ENCODE peak calls at places on chromosomes 4 and X, in eight cellular contexts. K is trophoblast cell, W is tibial nerve, E is right atrium auricular region, D is endodermal cell, R is upper lobe of right lung, V is upper lobe of left lung, G is stomach. M is an unnamed sample.

GRCh38 chr4:184861047-184861446 is 35.3 kb upstream of the ACSL1 start:
- DNase-seq in K (no peak), W (no peak), E (no peak), D (no peak), R (no peak), V (no peak), G (no peak), M (no peak)

GRCh38 chr4:477686-478085 is 21.3 kb downstream of the ZNF721 start:
- DNase-seq in K (no peak), W (no peak), E (no peak), D (no peak), R (no peak), V (no peak), G (no peak), M (no peak)

GRCh38 chr4:37477126-37477525 is 209.1 kb downstream of the RELL1 start:
- DNase-seq in K (peak), W (no peak), E (no peak), D (no peak), R (no peak), V (no peak), G (no peak), M (no peak)

GRCh38 chrX:39133971-39134370 is 332.7 kb downstream of the MID1IP1 start:
- DNase-seq in K (no peak), W (no peak), E (no peak), D (peak), R (no peak), V (no peak), G (peak), M (no peak)

GRCh38 chrX:11499076-11500044 is 166.4 kb downstream of the ARHGAP6 start:
- DNase-seq in K (no peak), W (no peak), E (no peak), D (no peak), R (no peak), V (no peak), G (no peak), M (no peak)

GRCh38 chr4:128879283-128879682 is 69.8 kb downstream of the JADE1 start:
- DNase-seq in K (no peak), W (no peak), E (no peak), D (no peak), R (no peak), V (no peak), G (no peak), M (no peak)

GRCh38 chrX:10900585-10901289 is 210.4 kb upstream of the HCCS start:
- DNase-seq in K (no peak), W (no peak), E (no peak), D (no peak), R (no peak), V (no peak), G (no peak), M (no peak)

GRCh38 chr4:124433500-124433899 is 279.0 kb downstream of the ANKRD50 start:
- DNase-seq in K (no peak), W (no peak), E (no peak), D (no peak), R (no peak), V (no peak), G (no peak), M (no peak)

GRCh38 chrX:99572711-99573110 is 837.4 kb downstream of the PCDH19 start:
- DNase-seq in K (no peak), W (no peak), E (no peak), D (no peak), R (no peak), V (no peak), G (no peak), M (no peak)

DNA sequence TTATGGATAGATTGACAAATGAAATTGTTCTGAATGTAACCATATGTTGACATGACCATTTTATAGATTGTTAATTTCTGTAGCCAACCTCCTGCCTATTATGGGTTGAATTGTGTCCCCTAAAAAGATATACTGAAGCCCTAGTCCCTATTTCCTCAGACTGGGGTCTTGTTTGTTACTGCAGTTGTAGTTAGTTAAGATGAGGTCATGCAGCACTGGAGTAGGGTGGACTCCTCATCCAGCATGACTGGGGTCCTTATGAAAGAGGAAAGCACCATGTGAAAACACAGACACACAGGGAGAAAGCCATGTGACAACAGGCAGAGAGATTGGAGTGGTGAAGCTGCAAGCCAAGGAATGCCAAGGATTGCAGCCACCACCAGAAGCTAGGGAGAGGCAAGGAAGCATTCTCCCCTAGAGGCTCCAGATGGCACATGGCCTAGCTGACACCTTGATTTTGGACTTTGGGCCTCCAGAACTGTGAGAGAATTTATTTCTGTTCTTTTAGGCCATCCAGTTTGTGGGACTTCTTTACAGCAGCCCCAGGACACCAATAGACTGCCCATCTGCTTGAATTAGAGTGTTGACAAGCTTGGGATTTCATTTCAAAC is 14.0 kb downstream of the MTM1 start:
- DNase-seq in K (no peak), W (no peak), E (no peak), D (no peak), R (no peak), V (no peak), G (no peak), M (no peak)
- H3K27ac ChIP-seq in K (no peak), W (no peak), E (no peak), D (no peak), R (no peak), V (no peak), G (no peak), M (no peak)

GRCh38 chr4:159117968-159118367 is 15.1 kb downstream of the RAPGEF2 start:
- DNase-seq in K (no peak), W (no peak), E (no peak), D (no peak), R (no peak), V (no peak), G (no peak), M (no peak)
- H3K27ac ChIP-seq in K (no peak), W (no peak), E (no peak), D (no peak), R (no peak), V (no peak), G (no peak), M (no peak)

GRCh38 chr4:107736037-107736436 is 16.0 kb upstream of the PAPSS1 start:
- DNase-seq in K (no peak), W (no peak), E (no peak), D (no peak), R (no peak), V (no peak), G (no peak), M (no peak)

GRCh38 chr4:107736924-107737448 is 17.0 kb upstream of the PAPSS1 start:
- DNase-seq in K (no peak), W (no peak), E (no peak), D (peak), R (no peak), V (no peak), G (no peak), M (no peak)

GRCh38 chr4:107733431-107733925 is 13.4 kb upstream of the PAPSS1 start:
- DNase-seq in K (peak), W (no peak), E (no peak), D (no peak), R (no peak), V (no peak), G (no peak), M (no peak)

GRCh38 chr4:107737470-107737869 is 17.4 kb upstream of the PAPSS1 start:
- DNase-seq in K (no peak), W (no peak), E (no peak), D (no peak), R (no peak), V (no peak), G (peak), M (no peak)

GRCh38 chr4:107734120-107734519 is 14.1 kb upstream of the PAPSS1 start:
- DNase-seq in K (no peak), W (no peak), E (no peak), D (peak), R (no peak), V (no peak), G (no peak), M (no peak)
- H3K27ac ChIP-seq in K (peak), W (no peak), E (no peak), D (no peak), R (no peak), V (no peak), G (no peak), M (no peak)

GRCh38 chr4:17142232-17142711 is 243.8 kb upstream of the LDB2 start:
- DNase-seq in K (no peak), W (no peak), E (no peak), D (no peak), R (no peak), V (no peak), G (no peak), M (no peak)
- H3K27ac ChIP-seq in K (no peak), W (no peak), E (no peak), D (no peak), R (no peak), V (no peak), G (no peak), M (no peak)

GRCh38 chr4:93878566-93878965 is 50.0 kb downstream of the ATOH1 start:
- DNase-seq in K (no peak), W (no peak), E (no peak), D (no peak), R (no peak), V (no peak), G (no peak), M (no peak)
- H3K27ac ChIP-seq in K (no peak), W (no peak), E (no peak), D (no peak), R (no peak), V (no peak), G (no peak), M (no peak)

GRCh38 chr4:98558366-98558765 is 100.0 kb downstream of the TSPAN5 start:
- DNase-seq in K (no peak), W (no peak), E (no peak), D (peak), R (no peak), V (no peak), G (no peak), M (no peak)
- H3K27ac ChIP-seq in K (no peak), W (peak), E (no peak), D (no peak), R (no peak), V (no peak), G (no peak), M (peak)

GRCh38 chrX:14359727-14360126 is 169.6 kb upstream of the GLRA2 start:
- DNase-seq in K (no peak), W (no peak), E (no peak), D (no peak), R (no peak), V (no peak), G (no peak), M (no peak)
- H3K27ac ChIP-seq in K (no peak), W (no peak), E (no peak), D (no peak), R (no peak), V (no peak), G (no peak), M (no peak)

GRCh38 chr4:169941141-169941540 is 85.1 kb downstream of the MFAP3L start:
- DNase-seq in K (peak), W (no peak), E (no peak), D (no peak), R (no peak), V (no peak), G (no peak), M (no peak)
- H3K27ac ChIP-seq in K (peak), W (no peak), E (no peak), D (no peak), R (no peak), V (no peak), G (no peak), M (no peak)